ENCODE peak calls at places on chromosomes 5 and 9, in five cellular contexts. C, L, F, M and U are unnamed samples.

GRCh38 chr5:18465833-18466681 is 831.8 kb downstream of the TAF11L14 start:
- DNase-seq in C (no peak), L (peak), F (peak), M (peak), U (peak)

GRCh38 chr9:123281659-123282342 is 13.4 kb upstream of the STRBP start:
- DNase-seq in C (no peak), L (no peak), F (no peak), M (no peak), U (no peak)

GRCh38 chr5:147911427-147911826 is 5.1 kb upstream of the C5orf46 start:
- DNase-seq in C (no peak), L (no peak), F (no peak), M (no peak), U (no peak)

GRCh38 chr9:23543420-23543819 is 282.6 kb downstream of the ELAVL2 start:
- DNase-seq in C (no peak), L (no peak), F (no peak), M (no peak), U (no peak)

GRCh38 chr9:109113892-109114609 is 5.7 kb downstream of the TMEM245 start:
- DNase-seq in C (no peak), L (no peak), F (no peak), M (no peak), U (no peak)

GRCh38 chr5:65334077-65334476 is 147.6 kb downstream of the ADAMTS6 start:
- DNase-seq in C (no peak), L (no peak), F (no peak), M (no peak), U (no peak)

GRCh38 chr9:87301381-87301780 is 196.3 kb upstream of the DAPK1 start:
- DNase-seq in C (no peak), L (no peak), F (no peak), M (no peak), U (no peak)

GRCh38 chr9:20599195-20599594 is 23.1 kb downstream of the MLLT3 start:
- DNase-seq in C (no peak), L (no peak), F (no peak), M (peak), U (peak)

GRCh38 chr9:105073147-105073546 is 145.2 kb upstream of the ABCA1 start:
- DNase-seq in C (no peak), L (no peak), F (no peak), M (no peak), U (peak)

GRCh38 chr9:128276574-128277270 is 646 bp downstream of the SWI5 start:
- DNase-seq in C (no peak), L (peak), F (peak), M (peak), U (peak)

GRCh38 chr5:165602529-165602928 is 2097.1 kb downstream of the MAT2B start:
- DNase-seq in C (no peak), L (no peak), F (no peak), M (no peak), U (no peak)

GRCh38 chr9:6924149-6924548 is 166.4 kb downstream of the KDM4C start:
- DNase-seq in C (no peak), L (peak), F (no peak), M (no peak), U (no peak)

GRCh38 chr9:37149646-37150308 is 29.4 kb downstream of the ZCCHC7 start:
- DNase-seq in C (no peak), L (no peak), F (no peak), M (no peak), U (no peak)

GRCh38 chr5:137265457-137265856 is 233.7 kb downstream of the SPOCK1 start:
- DNase-seq in C (no peak), L (no peak), F (no peak), M (peak), U (peak)

GRCh38 chr9:70367305-70367930 is 47.0 kb downstream of the KLF9 start:
- DNase-seq in C (no peak), L (no peak), F (no peak), M (peak), U (no peak)

GRCh38 chr9:69389437-69389995 is 64.5 kb downstream of the ENTREP1 start:
- DNase-seq in C (no peak), L (no peak), F (no peak), M (no peak), U (no peak)